ENCODE peak calls at places on chromosomes 16 and 17, in nine cellular contexts. R, Z, B, F, Q, N, D, W and J are unnamed samples.

GRCh38 chr16:50665128-50665878 is 15.8 kb downstream of the SNX20 start:
- DNase-seq in D (peak; percentile 86), B (peak; percentile 43), W (peak; percentile 55), F (peak; percentile 88), Q (peak; percentile 86), N (peak; percentile 94), R (peak; percentile 78), Z (peak; percentile 96), J (peak; percentile 80)

GRCh38 chr17:21425736-21426135 is 49.6 kb downstream of the KCNJ12 start:
- DNase-seq in D (no peak), Z (peak; percentile 23), B (no peak), W (no peak), R (no peak), Q (no peak), F (no peak), N (peak; percentile 53), J (no peak)

GRCh38 chr16:2388875-2389433 is 40.3 kb upstream of the CCNF start:
- DNase-seq in F (no peak), D (no peak), B (no peak), R (no peak), N (no peak), W (no peak), Z (peak; percentile 86), Q (no peak), J (peak; percentile 55)

GRCh38 chr16:2939968-2940367 is 24.1 kb upstream of the KREMEN2 start:
- DNase-seq in N (no peak), Z (peak; percentile 48), W (no peak), R (no peak), Q (no peak), D (no peak), F (no peak), B (no peak), J (no peak)

GRCh38 chr16:68379472-68380347 is 68.6 kb downstream of the SMPD3 start:
- DNase-seq in W (no peak), N (no peak), R (no peak), Q (no peak), B (no peak), D (no peak), F (no peak), Z (peak; percentile 69), J (no peak)

GRCh38 chr17:72383053-72383847 is 262.4 kb downstream of the SOX9 start:
- DNase-seq in W (no peak), R (no peak), F (peak; percentile 49), Q (no peak), B (no peak), Z (peak; percentile 38), D (no peak), N (no peak), J (no peak)

GRCh38 chr17:14768923-14769322 is 468.0 kb downstream of the HS3ST3B1 start:
- DNase-seq in F (no peak), B (no peak), D (no peak), W (no peak), R (no peak), N (no peak), Q (no peak), Z (no peak), J (no peak)

GRCh38 chr16:27237229-27238015 is 31.1 kb downstream of the NSMCE1 start:
- DNase-seq in F (peak; percentile 18), B (no peak), N (peak; percentile 92), Z (peak; percentile 89), D (no peak), R (peak; percentile 82), Q (peak; percentile 53), W (no peak), J (no peak)

GRCh38 chr17:46832945-46833839 is 14.7 kb upstream of the WNT3 start:
- DNase-seq in D (peak; percentile 72), B (peak; percentile 29), Z (peak; percentile 98), Q (no peak), N (no peak), W (no peak), F (peak; percentile 33), R (no peak), J (peak; percentile 58)

GRCh38 chr16:79083879-79084278 is 516.7 kb downstream of the MAF start:
- DNase-seq in W (no peak), D (no peak), Q (no peak), R (no peak), B (no peak), F (no peak), Z (no peak), N (no peak), J (no peak)

GRCh38 chr17:50170662-50171370 is 5.0 kb downstream of the SGCA start:
- DNase-seq in Z (peak; percentile 69), D (no peak), B (no peak), N (no peak), F (no peak), Q (no peak), W (no peak), R (no peak), J (no peak)

GRCh38 chr17:34781571-34782108 is 179.6 kb downstream of the CCT6B start:
- DNase-seq in D (no peak), Q (no peak), N (no peak), B (no peak), F (peak; percentile 68), W (no peak), Z (no peak), R (no peak), J (no peak)

GRCh38 chr17:1533649-1534325 is 17.4 kb upstream of the INPP5K start:
- DNase-seq in R (no peak), D (no peak), F (no peak), Q (no peak), B (no peak), W (no peak), Z (no peak), N (no peak), J (no peak)

GRCh38 chr17:79431175-79431574 is 179.7 kb downstream of the RBFOX3 start:
- DNase-seq in D (no peak), W (no peak), F (no peak), N (no peak), Q (no peak), R (no peak), Z (no peak), B (no peak), J (no peak)

GRCh38 chr16:78252757-78253156 is 153.3 kb downstream of the WWOX start:
- DNase-seq in Z (no peak), Q (no peak), D (no peak), F (no peak), B (no peak), W (no peak), N (no peak), R (no peak), J (no peak)

GRCh38 chr17:79931517-79932309 is 92.5 kb upstream of the CBX4 start:
- DNase-seq in R (no peak), W (no peak), Q (no peak), D (no peak), F (no peak), N (no peak), B (no peak), Z (no peak), J (no peak)

GRCh38 chr16:47904691-47905090 is 251.1 kb downstream of the ABCC12 start:
- DNase-seq in R (no peak), B (no peak), D (no peak), Q (no peak), Z (no peak), W (no peak), F (no peak), N (no peak), J (no peak)

GRCh38 chr17:9475259-9475658 is 100.4 kb downstream of the STX8 start:
- DNase-seq in B (peak; percentile 66), R (no peak), F (no peak), Z (no peak), Q (no peak), D (peak; percentile 86), W (no peak), N (no peak), J (no peak)

GRCh38 chr16:75455677-75456076 is 8.8 kb downstream of the TMEM170A start:
- DNase-seq in Z (no peak), N (no peak), B (no peak), W (no peak), F (peak; percentile 78), Q (no peak), R (no peak), D (no peak), J (no peak)

GRCh38 chr16:84806256-84806889 is 13.4 kb upstream of the CRISPLD2 start:
- DNase-seq in Z (peak; percentile 97), F (no peak), B (no peak), Q (no peak), W (no peak), N (no peak), R (no peak), D (no peak), J (no peak)

GRCh38 chr16:66872927-66873684 is 7.2 kb upstream of the PDP2 start:
- DNase-seq in R (peak; percentile 89), Z (peak; percentile 97), B (peak; percentile 70), W (peak; percentile 26), D (peak; percentile 87), Q (peak; percentile 64), N (peak; percentile 96), F (peak; percentile 88), J (peak; percentile 92)

GRCh38 chr17:58998871-58999270 is 107.8 kb downstream of the TRIM37 start:
- DNase-seq in R (no peak), Q (no peak), N (no peak), D (no peak), Z (no peak), W (no peak), B (no peak), F (no peak), J (no peak)

GRCh38 chr17:13943859-13944258 is 125.4 kb upstream of the COX10 start:
- DNase-seq in D (no peak), B (no peak), R (no peak), W (no peak), Q (no peak), Z (no peak), F (no peak), N (no peak), J (no peak)

GRCh38 chr17:74833501-74834361 is 26.0 kb downstream of the GRIN2C start:
- DNase-seq in W (no peak), B (peak; percentile 46), N (no peak), Z (peak; percentile 97), D (no peak), F (peak; percentile 71), R (peak; percentile 56), Q (no peak), J (peak; percentile 36)

GRCh38 chr16:9593440-9593839 is 502.0 kb downstream of the HAPSTR1 start:
- DNase-seq in F (no peak), R (no peak), D (no peak), B (no peak), N (no peak), Z (no peak), W (no peak), Q (no peak), J (no peak)